ENCODE peak calls at places on chromosomes 7 and 10, in ten cellular contexts. One of them, this sample, is unnamed.

GRCh38 chr10:69344591-69345244 is 66.4 kb downstream of the HK1 start:
- DNase-seq in adipocyte: no peak
- DNase-seq in Kasumi-1: peak; percentile 20
- DNase-seq in astrocyte of the hippocampus: no peak
- DNase-seq in GM20000: peak; percentile 36
- DNase-seq in prostate gland: no peak
- DNase-seq in nephron progenitor cell: no peak
- DNase-seq in AG08395: no peak
- DNase-seq in ELR: no peak
- DNase-seq in thoracic aorta: no peak
- DNase-seq in this sample: no peak

GRCh38 chr10:132631348-132631735 is 93.8 kb downstream of the INPP5A start:
- DNase-seq in adipocyte: no peak
- DNase-seq in astrocyte of the hippocampus: no peak
- DNase-seq in AG08395: peak; percentile 58
- DNase-seq in prostate gland: peak; percentile 82
- DNase-seq in ELR: no peak
- DNase-seq in thoracic aorta: peak; percentile 56
- DNase-seq in nephron progenitor cell: no peak
- DNase-seq in GM20000: no peak
- DNase-seq in Kasumi-1: no peak
- DNase-seq in this sample: no peak

GRCh38 chr10:82622478-82622877 is 747.5 kb downstream of the NRG3 start:
- DNase-seq in prostate gland: no peak
- DNase-seq in thoracic aorta: no peak
- DNase-seq in AG08395: no peak
- DNase-seq in adipocyte: no peak
- DNase-seq in Kasumi-1: no peak
- DNase-seq in nephron progenitor cell: no peak
- DNase-seq in GM20000: no peak
- DNase-seq in astrocyte of the hippocampus: no peak
- DNase-seq in ELR: no peak
- DNase-seq in this sample: no peak

GRCh38 chr10:11578802-11579255 is 32.6 kb downstream of the USP6NL start:
- DNase-seq in ELR: no peak
- DNase-seq in GM20000: peak; percentile 24
- DNase-seq in astrocyte of the hippocampus: no peak
- DNase-seq in AG08395: no peak
- DNase-seq in adipocyte: no peak
- DNase-seq in thoracic aorta: no peak
- DNase-seq in prostate gland: no peak
- DNase-seq in Kasumi-1: no peak
- DNase-seq in nephron progenitor cell: no peak
- DNase-seq in this sample: no peak

GRCh38 chr10:103683851-103684250 is 171.5 kb downstream of the SH3PXD2A start:
- DNase-seq in ELR: no peak
- DNase-seq in Kasumi-1: no peak
- DNase-seq in AG08395: no peak
- DNase-seq in thoracic aorta: no peak
- DNase-seq in prostate gland: no peak
- DNase-seq in adipocyte: no peak
- DNase-seq in nephron progenitor cell: no peak
- DNase-seq in astrocyte of the hippocampus: no peak
- DNase-seq in GM20000: no peak
- DNase-seq in this sample: no peak

GRCh38 chr7:131942287-131943150 is 386.1 kb upstream of the PODXL start:
- DNase-seq in astrocyte of the hippocampus: no peak
- DNase-seq in adipocyte: no peak
- DNase-seq in AG08395: no peak
- DNase-seq in prostate gland: no peak
- DNase-seq in Kasumi-1: no peak
- DNase-seq in thoracic aorta: no peak
- DNase-seq in ELR: no peak
- DNase-seq in GM20000: no peak
- DNase-seq in nephron progenitor cell: no peak
- DNase-seq in this sample: no peak

GRCh38 chr7:119320316-119320715 is 952.7 kb upstream of the KCND2 start:
- DNase-seq in GM20000: no peak
- DNase-seq in nephron progenitor cell: no peak
- DNase-seq in adipocyte: no peak
- DNase-seq in astrocyte of the hippocampus: no peak
- DNase-seq in Kasumi-1: peak; percentile 2
- DNase-seq in thoracic aorta: no peak
- DNase-seq in AG08395: no peak
- DNase-seq in ELR: no peak
- DNase-seq in prostate gland: no peak
- DNase-seq in this sample: no peak

GRCh38 chr10:11685787-11686218 is 56.4 kb upstream of the ECHDC3 start:
- DNase-seq in AG08395: no peak
- DNase-seq in nephron progenitor cell: no peak
- DNase-seq in adipocyte: peak; percentile 11
- DNase-seq in GM20000: peak; percentile 47
- DNase-seq in thoracic aorta: no peak
- DNase-seq in ELR: peak; percentile 28
- DNase-seq in astrocyte of the hippocampus: peak; percentile 92
- DNase-seq in Kasumi-1: peak; percentile 97
- DNase-seq in prostate gland: peak; percentile 46
- DNase-seq in this sample: peak; percentile 47

GRCh38 chr10:104734408-104734807 is 93.3 kb downstream of the SORCS3 start:
- DNase-seq in astrocyte of the hippocampus: no peak
- DNase-seq in adipocyte: no peak
- DNase-seq in AG08395: no peak
- DNase-seq in GM20000: no peak
- DNase-seq in Kasumi-1: no peak
- DNase-seq in prostate gland: no peak
- DNase-seq in ELR: no peak
- DNase-seq in thoracic aorta: no peak
- DNase-seq in nephron progenitor cell: no peak
- DNase-seq in this sample: no peak

GRCh38 chr10:34205452-34205851 is 609.6 kb downstream of the PARD3 start:
- DNase-seq in Kasumi-1: peak; percentile 98
- DNase-seq in ELR: no peak
- DNase-seq in astrocyte of the hippocampus: no peak
- DNase-seq in GM20000: no peak
- DNase-seq in nephron progenitor cell: no peak
- DNase-seq in adipocyte: no peak
- DNase-seq in prostate gland: no peak
- DNase-seq in AG08395: no peak
- DNase-seq in thoracic aorta: no peak
- DNase-seq in this sample: no peak

GRCh38 chr7:15305002-15305600 is 256.7 kb downstream of the AGMO start:
- DNase-seq in Kasumi-1: peak; percentile 22
- DNase-seq in GM20000: peak; percentile 6
- DNase-seq in thoracic aorta: no peak
- DNase-seq in adipocyte: peak; percentile 85
- DNase-seq in AG08395: peak; percentile 52
- DNase-seq in astrocyte of the hippocampus: peak; percentile 70
- DNase-seq in nephron progenitor cell: peak; percentile 62
- DNase-seq in ELR: peak; percentile 80
- DNase-seq in prostate gland: no peak
- DNase-seq in this sample: peak; percentile 69

GRCh38 chr7:66362136-66362535 is 157.0 kb downstream of the TPST1 start:
- DNase-seq in thoracic aorta: no peak
- DNase-seq in nephron progenitor cell: no peak
- DNase-seq in GM20000: no peak
- DNase-seq in adipocyte: no peak
- DNase-seq in Kasumi-1: no peak
- DNase-seq in prostate gland: no peak
- DNase-seq in AG08395: no peak
- DNase-seq in ELR: no peak
- DNase-seq in astrocyte of the hippocampus: no peak
- DNase-seq in this sample: no peak

This sample was measured in A673.